ENCODE peak calls at places on chromosome 15, in seven cellular contexts. J is aorta; A is HCEC 1CT; Z is adrenal gland; S is iris pigment epithelial cell; Y is hippocampal formation; I is activated CD4-positive, alpha-beta T cell treated with anti-CD3 and anti-CD28 coated beads, Interleukin-2, amount 10 ng/mL, durations not matched to agents 7 days and 5 days. H is an unnamed sample.

GRCh38 chr15:72068826-72069225 is 49.1 kb downstream of the MYO9A start:
- DNase-seq in J (no peak), A (no peak), Z (no peak), S (no peak), Y (no peak), I (no peak), H (no peak)

GRCh38 chr15:31235298-31236183 is 91.1 kb upstream of the KLF13 start:
- DNase-seq in J (no peak), A (no peak), Z (peak; percentile 71), S (peak; percentile 48), Y (no peak), I (no peak), H (peak; percentile 54)

GRCh38 chr15:37134699-37135131 is 34.4 kb upstream of the MEIS2 start:
- DNase-seq in J (no peak), A (peak; percentile 57), Z (peak; percentile 42), S (peak; percentile 47), Y (peak; percentile 15), I (no peak), H (peak; percentile 15)

GRCh38 chr15:42576776-42577175 is 1.4 kb downstream of the STARD9 start:
- DNase-seq in J (no peak), A (no peak), Z (no peak), S (no peak), Y (no peak), I (no peak), H (no peak)

GRCh38 chr15:49887604-49888340 is 231.3 kb downstream of the ATP8B4 start:
- DNase-seq in J (no peak), A (no peak), Z (no peak), S (no peak), Y (no peak), I (no peak), H (no peak)

GRCh38 chr15:88695046-88695445 is 56.2 kb downstream of the ISG20 start:
- DNase-seq in J (no peak), A (no peak), Z (no peak), S (no peak), Y (no peak), I (no peak), H (no peak)

GRCh38 chr15:70245932-70246622 is 148.4 kb upstream of the TLE3 start:
- DNase-seq in J (peak; percentile 77), A (peak; percentile 34), Z (peak; percentile 61), S (peak; percentile 57), Y (no peak), I (no peak), H (peak; percentile 90)

GRCh38 chr15:31300981-31301686 is 25.5 kb upstream of the KLF13 start:
- DNase-seq in J (no peak), A (no peak), Z (no peak), S (no peak), Y (no peak), I (peak; percentile 3), H (no peak)

GRCh38 chr15:84034831-84035753 is 200.5 kb upstream of the GOLGA6L4 start:
- DNase-seq in J (no peak), A (peak; percentile 46), Z (no peak), S (peak; percentile 72), Y (peak; percentile 20), I (peak; percentile 9), H (peak; percentile 5)

GRCh38 chr15:93983501-93983900 is 247.9 kb upstream of the MCTP2 start:
- DNase-seq in J (no peak), A (no peak), Z (peak; percentile 33), S (no peak), Y (no peak), I (no peak), H (no peak)

GRCh38 chr15:63772531-63772930 is 61.2 kb downstream of the HERC1 start:
- DNase-seq in J (no peak), A (no peak), Z (no peak), S (no peak), Y (no peak), I (no peak), H (no peak)

GRCh38 chr15:41695750-41696436 is 35.7 kb downstream of the MGA start:
- DNase-seq in J (no peak), A (peak; percentile 68), Z (peak; percentile 36), S (peak; percentile 77), Y (no peak), I (peak; percentile 72), H (peak; percentile 88)

GRCh38 chr15:101243420-101243819 is 8.4 kb downstream of the CHSY1 start:
- DNase-seq in J (no peak), A (no peak), Z (no peak), S (no peak), Y (no peak), I (no peak), H (no peak)

GRCh38 chr15:88645171-88646087 is 6.6 kb downstream of the ISG20 start:
- DNase-seq in J (peak; percentile 61), A (no peak), Z (no peak), S (no peak), Y (no peak), I (no peak), H (no peak)

GRCh38 chr15:52020253-52021085 is 1.4 kb downstream of the MAPK6 start:
- DNase-seq in J (no peak), A (no peak), Z (no peak), S (peak; percentile 31), Y (peak; percentile 67), I (no peak), H (no peak)

GRCh38 chr15:101542306-101543025 is 53.0 kb upstream of the PCSK6 start:
- DNase-seq in J (no peak), A (no peak), Z (no peak), S (no peak), Y (no peak), I (no peak), H (no peak)

GRCh38 chr15:52208306-52208946 is 17.2 kb upstream of the GNB5 start:
- DNase-seq in J (no peak), A (peak; percentile 72), Z (peak; percentile 78), S (peak; percentile 70), Y (no peak), I (peak; percentile 84), H (peak; percentile 70)

GRCh38 chr15:100105101-100105500 is 236.7 kb downstream of the ADAMTS17 start:
- DNase-seq in J (peak; percentile 46), A (no peak), Z (peak; percentile 13), S (no peak), Y (no peak), I (no peak), H (no peak)

H was measured in MV-4-11.